ENCODE peak calls at places on chromosomes 13 and 19, in seven cellular contexts. A, X, B, P, Q, V and E are unnamed samples.
A peak's percentile ranks its signal among the peaks of the same experiment; 100 is the strongest.

GRCh38 chr19:47698631-47699359 is 14.4 kb upstream of the EHD2 start:
- DNase-seq in X (no peak), A (no peak), Q (no peak), V (no peak), P (no peak), B (no peak), E (no peak)

GRCh38 chr13:43307921-43308433 is 284.6 kb downstream of the DNAJC15 start:
- DNase-seq in P (peak; percentile 70), A (no peak), Q (no peak), X (no peak), V (no peak), B (peak; percentile 41), E (peak; percentile 83)

GRCh38 chr19:1774999-1775772 is 21.9 kb downstream of the ONECUT3 start:
- DNase-seq in V (no peak), A (no peak), P (no peak), X (no peak), Q (no peak), B (no peak), E (no peak)

GRCh38 chr19:11382898-11383705 is 1.0 kb downstream of the EPOR start:
- DNase-seq in V (peak; percentile 48), X (no peak), Q (peak; percentile 86), A (no peak), B (no peak), P (peak; percentile 52), E (no peak)

GRCh38 chr19:391726-392374 is 17.1 kb downstream of the C2CD4C start:
- DNase-seq in B (no peak), Q (no peak), X (no peak), V (no peak), P (no peak), A (no peak), E (no peak)

GRCh38 chr13:110771194-110771593 is 57.7 kb downstream of the ING1 start:
- DNase-seq in B (no peak), X (no peak), V (no peak), Q (no peak), A (no peak), P (no peak), E (no peak)

GRCh38 chr13:112117258-112117954 is 50.5 kb downstream of the SOX1 start:
- DNase-seq in Q (no peak), A (no peak), B (no peak), P (no peak), V (no peak), X (no peak), E (no peak)

GRCh38 chr13:48110132-48110868 is 15.4 kb upstream of the MED4 start:
- DNase-seq in Q (no peak), A (no peak), V (no peak), P (peak; percentile 17), X (no peak), B (no peak), E (no peak)

GRCh38 chr13:32587014-32587773 is 942 bp downstream of the PDS5B start:
- DNase-seq in A (no peak), B (peak; percentile 52), Q (peak; percentile 92), V (peak; percentile 72), P (peak; percentile 48), X (peak; percentile 56), E (peak; percentile 56)

GRCh38 chr13:46909037-46909436 is 12.2 kb upstream of the HTR2A start:
- DNase-seq in A (no peak), V (no peak), B (no peak), P (no peak), Q (no peak), X (no peak), E (no peak)

GRCh38 chr13:41004875-41005693 is 14.0 kb downstream of the ELF1 start:
- DNase-seq in B (no peak), Q (no peak), P (peak; percentile 90), X (peak; percentile 95), A (no peak), V (peak; percentile 92), E (no peak)

GRCh38 chr19:51366999-51367564 is 894 bp upstream of the ETFB start:
- DNase-seq in A (no peak), V (peak; percentile 68), Q (no peak), X (peak; percentile 14), B (no peak), P (no peak), E (no peak)

GRCh38 chr13:76762731-76763130 is 123.5 kb downstream of the KCTD12 start:
- DNase-seq in B (no peak), Q (no peak), X (no peak), A (no peak), P (no peak), V (no peak), E (no peak)

GRCh38 chr13:28638756-28639155 is 20.2 kb upstream of the POMP start:
- DNase-seq in P (no peak), Q (no peak), A (no peak), B (no peak), X (no peak), V (no peak), E (no peak)

GRCh38 chr13:69970521-69970920 is 137.1 kb upstream of the ATXN8OS start:
- DNase-seq in V (no peak), P (peak; percentile 27), X (no peak), B (no peak), Q (no peak), A (no peak), E (no peak)

GRCh38 chr19:2081873-2082810 is 14.0 kb downstream of the MOB3A start:
- DNase-seq in Q (peak; percentile 64), B (no peak), P (no peak), X (no peak), A (no peak), V (peak; percentile 88), E (no peak)

GRCh38 chr19:5246554-5247155 is 94.0 kb downstream of the PTPRS start:
- DNase-seq in V (no peak), B (no peak), P (no peak), X (no peak), Q (no peak), A (no peak), E (no peak)